ENCODE peak calls at places on chromosomes 13 and 19, in seven cellular contexts. I is activated CD4-positive, alpha-beta T cell treated with anti-CD3 and anti-CD28 coated beads, Interleukin-2, amount 50 U/mL, for 1 hour; L is cardiac fibroblast; P is RCC 7860; M is H4; Y is stimulated activated CD8-positive, alpha-beta memory T cell treated with anti-CD3 and anti-CD28 coated beads, Interleukin-4, amount 100 ng/mL, for 48 hours; Z is sciatic nerve. K is an unnamed sample.
A peak's percentile ranks its signal among the peaks of the same experiment; 100 is the strongest.

GRCh38 chr19:18856385-18857126 is 24.8 kb downstream of the UPF1 start:
- DNase-seq in Z (no peak), P (no peak), Y (no peak), M (no peak), L (peak; percentile 40), I (no peak), K (no peak)

GRCh38 chr13:91105270-91105669 is 242.2 kb upstream of the MIR17HG start:
- DNase-seq in M (no peak), P (no peak), Z (no peak), I (no peak), Y (no peak), L (no peak), K (no peak)

GRCh38 chr13:89748716-89749115 is 1598.8 kb upstream of the MIR17HG start:
- DNase-seq in P (no peak), Z (no peak), I (no peak), L (no peak), Y (no peak), M (no peak), K (no peak)

GRCh38 chr19:38831142-38831605 is 420 bp downstream of the ECH1 start:
- DNase-seq in M (peak; percentile 86), P (peak; percentile 96), I (no peak), L (peak; percentile 92), Y (peak; percentile 57), Z (peak; percentile 70), K (no peak)

GRCh38 chr13:40193290-40194203 is 472.9 kb downstream of the FOXO1 start:
- DNase-seq in L (peak; percentile 40), Y (no peak), Z (no peak), P (no peak), M (no peak), I (no peak), K (no peak)

GRCh38 chr19:30545752-30546151 is 173.6 kb downstream of the ZNF536 start:
- DNase-seq in I (no peak), Z (no peak), L (no peak), M (no peak), Y (no peak), P (no peak), K (no peak)

GRCh38 chr19:33819875-33820781 is 23.5 kb downstream of the KCTD15 start:
- DNase-seq in I (peak; percentile 47), Y (peak; percentile 80), Z (peak; percentile 86), M (peak; percentile 96), P (no peak), L (peak; percentile 68), K (peak; percentile 87)

GRCh38 chr13:111972261-111972780 is 94.6 kb upstream of the SOX1 start:
- DNase-seq in Z (no peak), L (no peak), P (no peak), Y (no peak), I (no peak), M (no peak), K (no peak)

GRCh38 chr19:45090034-45090433 is 2.9 kb upstream of the PPP1R37 start:
- DNase-seq in P (no peak), Z (no peak), M (no peak), L (no peak), I (no peak), Y (no peak), K (no peak)

GRCh38 chr13:39417131-39417530 is 185.9 kb downstream of the LHFPL6 start:
- DNase-seq in Z (no peak), I (no peak), Y (no peak), P (no peak), L (peak; percentile 38), M (no peak), K (no peak)

GRCh38 chr19:6221220-6221877 is 58.4 kb downstream of the MLLT1 start:
- DNase-seq in P (no peak), Z (no peak), L (no peak), Y (no peak), I (no peak), M (no peak), K (no peak)

GRCh38 chr19:46385636-46386035 is 27.7 kb downstream of the CCDC8 start:
- DNase-seq in Y (no peak), Z (no peak), I (no peak), M (no peak), P (no peak), L (no peak), K (peak; percentile 30)

GRCh38 chr13:61414136-61414535 is 1.5 kb downstream of the PCDH20 start:
- DNase-seq in Z (no peak), Y (no peak), L (no peak), P (no peak), I (no peak), M (no peak), K (no peak)

GRCh38 chr19:4844348-4845179 is 13.1 kb upstream of the TICAM1 start:
- DNase-seq in Z (no peak), P (peak; percentile 78), M (no peak), Y (no peak), L (peak; percentile 22), I (no peak), K (no peak)

GRCh38 chr13:51715613-51716012 is 88.3 kb downstream of the DHRS12 start:
- DNase-seq in Y (no peak), M (no peak), P (no peak), L (no peak), I (no peak), Z (no peak), K (no peak)

GRCh38 chr19:48964205-48965032 is 690 bp upstream of the FTL start:
- DNase-seq in P (no peak), Y (no peak), M (peak; percentile 74), L (peak; percentile 32), I (no peak), Z (no peak), K (no peak)

GRCh38 chr13:25148005-25148798 is 23.9 kb downstream of the AMER2 start:
- DNase-seq in Z (no peak), M (no peak), L (no peak), Y (no peak), P (no peak), I (no peak), K (no peak)

GRCh38 chr13:24997367-24997967 is 98.5 kb upstream of the PABPC3 start:
- DNase-seq in Z (no peak), P (no peak), M (peak; percentile 16), I (no peak), Y (no peak), L (peak; percentile 59), K (no peak)

GRCh38 chr13:27587083-27587482 is 33.2 kb downstream of the LNX2 start:
- DNase-seq in Z (no peak), I (no peak), L (no peak), P (no peak), M (no peak), Y (no peak), K (no peak)

GRCh38 chr13:50053844-50054243 is 38.6 kb downstream of the KCNRG start:
- DNase-seq in Z (no peak), P (no peak), Y (no peak), L (no peak), M (no peak), I (no peak), K (no peak)

GRCh38 chr13:79051472-79051871 is 354.6 kb downstream of the RBM26 start:
- DNase-seq in L (no peak), Z (no peak), P (no peak), I (no peak), M (no peak), Y (no peak), K (no peak)

GRCh38 chr19:56839665-56840451 is 668 bp downstream of the PEG3 start:
- DNase-seq in L (no peak), Z (peak; percentile 95), Y (no peak), I (no peak), M (peak; percentile 87), P (no peak), K (no peak)

GRCh38 chr13:29508130-29508873 is 87.2 kb downstream of the SLC7A1 start:
- DNase-seq in I (peak; percentile 75), P (peak; percentile 51), L (peak; percentile 88), Y (peak; percentile 88), Z (peak; percentile 93), M (peak; percentile 57), K (peak; percentile 50)

GRCh38 chr19:20077791-20078463 is at the start of gene ZNF90:
- DNase-seq in P (peak; percentile 88), M (peak; percentile 96), Y (peak; percentile 87), Z (peak; percentile 97), I (peak; percentile 77), L (peak; percentile 99), K (peak; percentile 95)

GRCh38 chr13:34250151-34250550 is 432.2 kb downstream of the RFC3 start:
- DNase-seq in M (no peak), L (no peak), I (no peak), Y (no peak), P (no peak), Z (no peak), K (no peak)

GRCh38 chr13:112510002-112510780 is 77.8 kb downstream of the TUBGCP3 start:
- DNase-seq in Z (no peak), L (peak; percentile 67), P (no peak), M (peak; percentile 14), Y (no peak), I (no peak), K (no peak)

GRCh38 chr13:41811588-41812021 is 149.3 kb downstream of the VWA8 start:
- DNase-seq in I (no peak), M (no peak), Z (no peak), Y (no peak), L (no peak), P (no peak), K (no peak)

GRCh38 chr13:21988624-21989023 is 317.8 kb downstream of the FGF9 start:
- DNase-seq in Z (no peak), Y (no peak), L (no peak), M (no peak), P (no peak), I (no peak), K (no peak)

GRCh38 chr19:2722541-2723344 is 1.6 kb upstream of the DIRAS1 start:
- DNase-seq in Y (no peak), P (peak; percentile 80), L (peak; percentile 76), M (peak; percentile 62), I (no peak), Z (no peak), K (peak; percentile 94)

GRCh38 chr13:48561461-48562224 is 28.8 kb upstream of the RCBTB2 start:
- DNase-seq in L (no peak), P (no peak), I (no peak), M (no peak), Y (no peak), Z (no peak), K (no peak)

GRCh38 chr19:4326837-4327251 is 11.8 kb downstream of the STAP2 start:
- DNase-seq in L (no peak), Z (no peak), P (no peak), Y (peak; percentile 51), M (no peak), I (no peak), K (no peak)

GRCh38 chr19:36638862-36639510 is 27.7 kb downstream of the ZNF461 start:
- DNase-seq in Z (no peak), Y (no peak), L (peak; percentile 9), M (no peak), I (no peak), P (no peak), K (no peak)

GRCh38 chr19:46428278-46429141 is at the start of gene PNMA8C:
- DNase-seq in L (peak; percentile 63), Y (peak; percentile 74), P (peak; percentile 23), Z (peak; percentile 77), I (peak; percentile 35), M (peak; percentile 68), K (no peak)

GRCh38 chr13:101892296-101892695 is 439.8 kb downstream of the ITGBL1 start:
- DNase-seq in Y (no peak), Z (no peak), M (no peak), I (no peak), P (no peak), L (no peak), K (no peak)

GRCh38 chr19:17739121-17739875 is 12.0 kb upstream of the FCHO1 start:
- DNase-seq in L (no peak), P (no peak), Y (no peak), Z (no peak), M (no peak), I (no peak), K (no peak)

GRCh38 chr13:89554801-89555200 is 1792.7 kb upstream of the MIR17HG start:
- DNase-seq in I (no peak), Y (no peak), M (no peak), P (no peak), L (no peak), Z (no peak), K (no peak)

GRCh38 chr19:7224205-7224833 is 69.9 kb downstream of the INSR start:
- DNase-seq in P (no peak), Z (no peak), Y (no peak), I (no peak), L (peak; percentile 61), M (no peak), K (no peak)

GRCh38 chr19:13241321-13242104 is 91.3 kb downstream of the IER2 start:
- DNase-seq in L (no peak), I (no peak), Z (no peak), M (no peak), Y (peak; percentile 71), P (no peak), K (no peak)